ENCODE peak calls at places on chromosomes 16 and 17, in seven cellular contexts. One of them, this sample, is unnamed.

GRCh38 chr16:74045539-74045938 is 251.1 kb upstream of the PSMD7 start:
- DNase-seq in PC-3: no peak
- DNase-seq in mesenchymal stem cell: no peak
- DNase-seq in IMR-90: no peak
- DNase-seq in MM.1S: no peak
- DNase-seq in mesendoderm: no peak
- DNase-seq in NT2/D1: no peak
- DNase-seq in this sample: no peak

GRCh38 chr17:17818088-17818526 is 18.7 kb downstream of the SREBF1 start:
- DNase-seq in MM.1S: no peak
- DNase-seq in mesenchymal stem cell: peak; percentile 44
- DNase-seq in NT2/D1: no peak
- DNase-seq in mesendoderm: peak; percentile 38
- DNase-seq in IMR-90: peak; percentile 29
- DNase-seq in PC-3: peak; percentile 43
- DNase-seq in this sample: peak; percentile 86

GRCh38 chr17:622356-622755 is 92.3 kb downstream of the VPS53 start:
- DNase-seq in mesenchymal stem cell: peak; percentile 81
- DNase-seq in IMR-90: peak; percentile 87
- DNase-seq in MM.1S: no peak
- DNase-seq in NT2/D1: no peak
- DNase-seq in PC-3: peak; percentile 56
- DNase-seq in mesendoderm: peak; percentile 29
- DNase-seq in this sample: peak; percentile 21

GRCh38 chr17:28675485-28675884 is 13.5 kb downstream of the SUPT6H start:
- DNase-seq in MM.1S: no peak
- DNase-seq in PC-3: no peak
- DNase-seq in mesenchymal stem cell: no peak
- DNase-seq in mesendoderm: no peak
- DNase-seq in IMR-90: peak; percentile 52
- DNase-seq in NT2/D1: no peak
- DNase-seq in this sample: no peak

GRCh38 chr17:39979865-39980401 is 674 bp upstream of the PSMD3 start:
- DNase-seq in NT2/D1: no peak
- DNase-seq in MM.1S: peak; percentile 24
- DNase-seq in mesenchymal stem cell: peak; percentile 74
- DNase-seq in mesendoderm: peak; percentile 66
- DNase-seq in PC-3: no peak
- DNase-seq in IMR-90: peak; percentile 19
- DNase-seq in this sample: peak; percentile 65

GRCh38 chr17:37083461-37083860 is 134.7 kb downstream of the AATF start:
- DNase-seq in NT2/D1: no peak
- DNase-seq in PC-3: no peak
- DNase-seq in MM.1S: no peak
- DNase-seq in IMR-90: no peak
- DNase-seq in mesenchymal stem cell: no peak
- DNase-seq in mesendoderm: no peak
- DNase-seq in this sample: no peak

GRCh38 chr16:87407511-87408112 is 15.5 kb downstream of the MAP1LC3B start:
- DNase-seq in MM.1S: peak; percentile 84
- DNase-seq in mesendoderm: no peak
- DNase-seq in IMR-90: no peak
- DNase-seq in NT2/D1: no peak
- DNase-seq in PC-3: peak; percentile 7
- DNase-seq in mesenchymal stem cell: no peak
- DNase-seq in this sample: no peak

GRCh38 chr16:30896203-30896889 is at the start of gene CTF1:
- DNase-seq in MM.1S: no peak
- DNase-seq in IMR-90: peak; percentile 89
- DNase-seq in PC-3: peak; percentile 53
- DNase-seq in mesenchymal stem cell: peak; percentile 90
- DNase-seq in NT2/D1: peak; percentile 56
- DNase-seq in mesendoderm: peak; percentile 94
- DNase-seq in this sample: peak; percentile 85

GRCh38 chr17:30886187-30886586 is 19.9 kb downstream of the TEFM start:
- DNase-seq in IMR-90: no peak
- DNase-seq in PC-3: no peak
- DNase-seq in NT2/D1: no peak
- DNase-seq in mesenchymal stem cell: no peak
- DNase-seq in MM.1S: no peak
- DNase-seq in mesendoderm: no peak
- DNase-seq in this sample: no peak

GRCh38 chr16:89172171-89172900 is 788 bp downstream of the CDH15 start:
- DNase-seq in IMR-90: no peak
- DNase-seq in NT2/D1: no peak
- DNase-seq in MM.1S: no peak
- DNase-seq in mesendoderm: no peak
- DNase-seq in mesenchymal stem cell: no peak
- DNase-seq in PC-3: no peak
- DNase-seq in this sample: no peak

GRCh38 chr17:80501739-80502577 is 25.6 kb upstream of the NPTX1 start:
- DNase-seq in IMR-90: peak; percentile 97
- DNase-seq in mesendoderm: no peak
- DNase-seq in PC-3: no peak
- DNase-seq in NT2/D1: no peak
- DNase-seq in mesenchymal stem cell: no peak
- DNase-seq in MM.1S: no peak
- DNase-seq in this sample: no peak

GRCh38 chr17:46782250-46782953 is 36.1 kb downstream of the WNT3 start:
- DNase-seq in mesenchymal stem cell: peak; percentile 26
- DNase-seq in PC-3: peak; percentile 84
- DNase-seq in IMR-90: no peak
- DNase-seq in mesendoderm: peak; percentile 81
- DNase-seq in NT2/D1: no peak
- DNase-seq in MM.1S: peak; percentile 30
- DNase-seq in this sample: peak; percentile 58

GRCh38 chr16:23423496-23424049 is 29.4 kb downstream of the COG7 start:
- DNase-seq in MM.1S: no peak
- DNase-seq in IMR-90: peak; percentile 99
- DNase-seq in mesendoderm: no peak
- DNase-seq in NT2/D1: no peak
- DNase-seq in PC-3: peak; percentile 94
- DNase-seq in mesenchymal stem cell: peak; percentile 97
- DNase-seq in this sample: no peak

GRCh38 chr17:36727577-36727976 is 126.2 kb downstream of the MRM1 start:
- DNase-seq in mesendoderm: peak; percentile 83
- DNase-seq in MM.1S: no peak
- DNase-seq in mesenchymal stem cell: no peak
- DNase-seq in PC-3: no peak
- DNase-seq in IMR-90: no peak
- DNase-seq in NT2/D1: no peak
- DNase-seq in this sample: no peak

GRCh38 chr17:72125742-72126141 is 4.9 kb downstream of the SOX9 start:
- DNase-seq in NT2/D1: no peak
- DNase-seq in PC-3: peak; percentile 59
- DNase-seq in MM.1S: no peak
- DNase-seq in mesenchymal stem cell: peak; percentile 13
- DNase-seq in mesendoderm: no peak
- DNase-seq in IMR-90: peak; percentile 62
- DNase-seq in this sample: no peak

GRCh38 chr17:50062323-50063243 is 6.7 kb downstream of the ITGA3 start:
- DNase-seq in MM.1S: no peak
- DNase-seq in IMR-90: peak; percentile 73
- DNase-seq in NT2/D1: no peak
- DNase-seq in mesendoderm: no peak
- DNase-seq in mesenchymal stem cell: peak; percentile 78
- DNase-seq in PC-3: peak; percentile 100
- DNase-seq in this sample: no peak

GRCh38 chr16:86616906-86617305 is 38.6 kb downstream of the FOXL1 start:
- DNase-seq in MM.1S: no peak
- DNase-seq in NT2/D1: no peak
- DNase-seq in PC-3: no peak
- DNase-seq in IMR-90: no peak
- DNase-seq in mesenchymal stem cell: no peak
- DNase-seq in mesendoderm: no peak
- DNase-seq in this sample: no peak

GRCh38 chr17:55391764-55392467 is 29.7 kb downstream of the MMD start:
- DNase-seq in MM.1S: no peak
- DNase-seq in IMR-90: no peak
- DNase-seq in NT2/D1: no peak
- DNase-seq in PC-3: no peak
- DNase-seq in mesendoderm: no peak
- DNase-seq in mesenchymal stem cell: no peak
- DNase-seq in this sample: no peak

GRCh38 chr16:9225527-9226316 is 134.3 kb downstream of the HAPSTR1 start:
- DNase-seq in MM.1S: no peak
- DNase-seq in IMR-90: no peak
- DNase-seq in mesendoderm: peak; percentile 59
- DNase-seq in PC-3: peak; percentile 6
- DNase-seq in NT2/D1: peak; percentile 32
- DNase-seq in mesenchymal stem cell: no peak
- DNase-seq in this sample: peak; percentile 71

DNA sequence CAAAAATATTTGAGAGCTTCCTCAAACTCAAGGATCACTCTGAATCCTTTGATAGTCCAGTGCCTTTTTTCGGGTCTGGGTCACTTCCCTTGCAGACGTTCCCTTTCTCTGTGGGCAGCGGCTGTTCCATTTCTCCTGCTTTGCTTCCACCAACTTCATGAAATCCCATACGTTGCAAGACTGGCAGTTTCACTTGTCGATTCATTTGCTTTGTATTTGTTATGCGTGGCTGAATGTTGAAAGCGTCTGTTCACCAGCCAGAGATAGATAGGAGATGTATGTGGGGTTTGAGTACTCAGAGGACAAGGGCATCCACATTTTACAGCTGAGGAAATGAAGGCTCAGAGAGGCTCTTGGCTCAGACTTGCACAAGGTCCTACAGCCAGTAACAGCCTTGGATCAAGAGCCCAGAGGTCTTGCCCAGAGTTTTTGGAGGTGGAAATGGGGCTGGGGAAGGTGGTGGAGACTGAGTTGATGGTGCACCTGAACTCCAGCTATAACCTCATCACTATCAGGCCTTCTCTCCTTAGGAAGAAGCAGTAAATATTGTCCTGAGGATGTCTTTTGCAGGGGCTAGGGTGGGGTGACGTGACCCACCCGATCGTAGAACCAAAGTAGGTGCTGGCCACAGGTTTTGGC is 1.3 kb upstream of the CCDC102A start:
- DNase-seq in MM.1S: no peak
- DNase-seq in NT2/D1: no peak
- DNase-seq in IMR-90: no peak
- DNase-seq in mesenchymal stem cell: no peak
- DNase-seq in mesendoderm: no peak
- DNase-seq in PC-3: no peak
- DNase-seq in this sample: peak; percentile 77
- H3K9ac ChIP-seq in MM.1S: no peak overlapping the region
- H3K9ac ChIP-seq in NT2/D1: no peak overlapping the region
- H3K9ac ChIP-seq in IMR-90: no peak overlapping the region
- H3K9ac ChIP-seq in mesenchymal stem cell: no peak overlapping the region
- H3K9ac ChIP-seq in mesendoderm: no peak overlapping the region
- H3K9ac ChIP-seq in PC-3: no peak overlapping the region
- H3K9ac ChIP-seq in this sample: peak overlapping the region; percentile 88

GRCh38 chr17:9003355-9004131 is 17.8 kb upstream of the NTN1 start:
- DNase-seq in mesendoderm: peak; percentile 56
- DNase-seq in NT2/D1: no peak
- DNase-seq in IMR-90: no peak
- DNase-seq in PC-3: no peak
- DNase-seq in mesenchymal stem cell: no peak
- DNase-seq in MM.1S: no peak
- DNase-seq in this sample: no peak

GRCh38 chr17:9004961-9005285 is 16.4 kb upstream of the NTN1 start:
- DNase-seq in mesenchymal stem cell: no peak
- DNase-seq in IMR-90: no peak
- DNase-seq in NT2/D1: no peak
- DNase-seq in MM.1S: no peak
- DNase-seq in PC-3: no peak
- DNase-seq in mesendoderm: no peak
- DNase-seq in this sample: no peak

GRCh38 chr17:9002610-9003354 is 18.5 kb upstream of the NTN1 start:
- DNase-seq in MM.1S: no peak
- DNase-seq in PC-3: no peak
- DNase-seq in mesendoderm: peak; percentile 52
- DNase-seq in IMR-90: no peak
- DNase-seq in NT2/D1: no peak
- DNase-seq in mesenchymal stem cell: no peak
- DNase-seq in this sample: no peak

GRCh38 chr17:9006175-9006767 is 15.0 kb upstream of the NTN1 start:
- DNase-seq in mesendoderm: no peak
- DNase-seq in PC-3: no peak
- DNase-seq in IMR-90: no peak
- DNase-seq in MM.1S: no peak
- DNase-seq in mesenchymal stem cell: no peak
- DNase-seq in NT2/D1: no peak
- DNase-seq in this sample: no peak

DNA sequence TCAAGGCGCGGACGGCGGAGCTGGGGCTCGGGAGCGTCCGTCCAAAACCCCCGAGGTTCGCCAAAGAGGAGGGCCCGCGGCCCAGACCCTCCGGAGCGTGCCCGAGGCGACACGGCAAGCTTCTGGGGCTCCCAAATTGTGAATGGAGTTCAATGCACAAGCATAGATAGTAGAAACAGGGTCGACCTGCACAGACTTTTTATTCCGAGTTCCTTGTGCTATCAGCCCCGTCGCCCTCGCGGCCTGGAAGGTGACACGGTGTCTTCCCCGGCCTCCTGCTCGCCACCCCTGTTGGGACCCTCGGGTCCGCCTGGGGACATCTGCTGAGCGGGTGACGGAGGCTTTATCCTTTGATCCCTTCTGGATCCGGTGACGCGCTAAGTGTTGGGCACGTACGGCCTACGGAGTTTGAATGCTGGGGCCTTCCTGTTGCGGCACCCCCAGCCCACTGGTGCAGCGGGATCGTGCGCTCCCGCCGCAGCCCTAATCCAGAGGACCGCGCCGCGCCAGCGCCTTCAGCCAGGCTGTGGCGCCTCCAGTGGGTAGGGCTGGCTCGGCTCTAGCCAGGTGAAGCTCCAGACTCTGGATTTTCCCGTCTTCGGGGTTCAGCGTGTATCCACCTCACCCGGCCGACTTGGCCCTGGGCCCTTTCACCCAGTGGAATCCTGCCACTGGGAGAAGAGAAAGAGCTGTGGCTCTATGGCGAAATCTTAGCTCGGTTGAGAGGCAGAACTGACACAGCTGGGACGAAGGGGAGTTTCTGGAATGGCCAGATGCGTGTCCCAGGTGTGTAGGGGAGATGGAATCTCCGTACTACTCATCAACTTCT is 17.0 kb upstream of the NTN1 start:
- DNase-seq in NT2/D1: no peak
- DNase-seq in IMR-90: no peak
- DNase-seq in PC-3: no peak
- DNase-seq in MM.1S: no peak
- DNase-seq in mesendoderm: no peak
- DNase-seq in mesenchymal stem cell: no peak
- DNase-seq in this sample: no peak
- H3K4me3 ChIP-seq in NT2/D1: peak overlapping the region; percentile 29
- H3K4me3 ChIP-seq in IMR-90: no peak overlapping the region
- H3K4me3 ChIP-seq in PC-3: no peak overlapping the region
- H3K4me3 ChIP-seq in MM.1S: no peak overlapping the region
- H3K4me3 ChIP-seq in mesendoderm: no peak overlapping the region
- H3K4me3 ChIP-seq in mesenchymal stem cell: no peak overlapping the region
- H3K4me3 ChIP-seq in this sample: no peak overlapping the region

GRCh38 chr16:27407158-27407557 is 5.2 kb downstream of the IL21R start:
- DNase-seq in mesenchymal stem cell: no peak
- DNase-seq in PC-3: no peak
- DNase-seq in mesendoderm: no peak
- DNase-seq in NT2/D1: no peak
- DNase-seq in MM.1S: no peak
- DNase-seq in IMR-90: no peak
- DNase-seq in this sample: no peak
- H3K9ac ChIP-seq in mesenchymal stem cell: no peak overlapping the region
- H3K9ac ChIP-seq in PC-3: no peak overlapping the region
- H3K9ac ChIP-seq in mesendoderm: no peak overlapping the region
- H3K9ac ChIP-seq in NT2/D1: no peak overlapping the region
- H3K9ac ChIP-seq in MM.1S: no peak overlapping the region
- H3K9ac ChIP-seq in IMR-90: no peak overlapping the region
- H3K9ac ChIP-seq in this sample: no peak overlapping the region

GRCh38 chr17:78517421-78517820 is 59.8 kb downstream of the DNAH17 start:
- DNase-seq in PC-3: no peak
- DNase-seq in NT2/D1: no peak
- DNase-seq in MM.1S: no peak
- DNase-seq in IMR-90: no peak
- DNase-seq in mesendoderm: no peak
- DNase-seq in mesenchymal stem cell: peak; percentile 18
- DNase-seq in this sample: no peak
- H3K4me3 ChIP-seq in PC-3: no peak overlapping the region
- H3K4me3 ChIP-seq in NT2/D1: no peak overlapping the region
- H3K4me3 ChIP-seq in MM.1S: no peak overlapping the region
- H3K4me3 ChIP-seq in IMR-90: no peak overlapping the region
- H3K4me3 ChIP-seq in mesendoderm: no peak overlapping the region
- H3K4me3 ChIP-seq in mesenchymal stem cell: no peak overlapping the region
- H3K4me3 ChIP-seq in this sample: no peak overlapping the region

This sample was measured in Karpas-422.